ENCODE peak calls at places on chromosome 15, in six cellular contexts. W, Y, L, X, A and U are unnamed samples.

GRCh38 chr15:61654918-61655317 is 405.3 kb downstream of the VPS13C start:
- DNase-seq in W (no peak), Y (no peak), L (peak), X (no peak), A (peak), U (no peak)

GRCh38 chr15:95249524-95249923 is 1018.2 kb downstream of the MCTP2 start:
- DNase-seq in W (no peak), Y (no peak), L (no peak), X (no peak), A (no peak), U (no peak)

GRCh38 chr15:29924750-29925149 is 102.5 kb upstream of the TJP1 start:
- DNase-seq in W (no peak), Y (peak), L (no peak), X (no peak), A (no peak), U (peak)

GRCh38 chr15:29242466-29243242 is 27.0 kb downstream of the NSMCE3 start:
- DNase-seq in W (no peak), Y (peak), L (no peak), X (no peak), A (no peak), U (no peak)

GRCh38 chr15:31822463-31822862 is 207.9 kb upstream of the CHRNA7 start:
- DNase-seq in W (no peak), Y (no peak), L (no peak), X (no peak), A (no peak), U (no peak)

GRCh38 chr15:73677146-73677607 is 7.0 kb upstream of the CD276 start:
- DNase-seq in W (peak), Y (peak), L (peak), X (peak), A (peak), U (peak)

GRCh38 chr15:60966316-60966715 is 262.8 kb downstream of the RORA start:
- DNase-seq in W (no peak), Y (no peak), L (no peak), X (no peak), A (no peak), U (no peak)

GRCh38 chr15:29570931-29571727 is 251.1 kb downstream of the TJP1 start:
- DNase-seq in W (no peak), Y (no peak), L (no peak), X (no peak), A (no peak), U (no peak)

GRCh38 chr15:48722764-48723661 is 77.5 kb upstream of the FBN1 start:
- DNase-seq in W (no peak), Y (peak), L (peak), X (no peak), A (no peak), U (peak)

GRCh38 chr15:36885709-36886108 is 214.6 kb downstream of the MEIS2 start:
- DNase-seq in W (no peak), Y (no peak), L (no peak), X (no peak), A (no peak), U (no peak)

GRCh38 chr15:44370830-44371229 is 56.6 kb upstream of the CTDSPL2 start:
- DNase-seq in W (no peak), Y (no peak), L (no peak), X (no peak), A (no peak), U (no peak)

GRCh38 chr15:74651251-74651741 is 35.7 kb downstream of the CLK3 start:
- DNase-seq in W (no peak), Y (no peak), L (no peak), X (no peak), A (no peak), U (peak)

GRCh38 chr15:95024388-95024787 is 793.0 kb downstream of the MCTP2 start:
- DNase-seq in W (no peak), Y (peak), L (no peak), X (no peak), A (no peak), U (no peak)

GRCh38 chr15:95733931-95734330 is 596.6 kb upstream of the NR2F2 start:
- DNase-seq in W (no peak), Y (no peak), L (no peak), X (no peak), A (no peak), U (no peak)

GRCh38 chr15:22887157-22887951 is 48.9 kb downstream of the NIPA2 start:
- DNase-seq in W (peak), Y (peak), L (peak), X (no peak), A (no peak), U (peak)

GRCh38 chr15:51121118-51121517 is 26.4 kb upstream of the TNFAIP8L3 start:
- DNase-seq in W (no peak), Y (peak), L (peak), X (no peak), A (peak), U (peak)

GRCh38 chr15:29613951-29614382 is 208.3 kb downstream of the TJP1 start:
- DNase-seq in W (no peak), Y (no peak), L (no peak), X (no peak), A (no peak), U (no peak)

GRCh38 chr15:85785887-85786777 is 8.6 kb downstream of the KLHL25 start:
- DNase-seq in W (no peak), Y (peak), L (peak), X (peak), A (peak), U (no peak)

GRCh38 chr15:64895285-64896065 is 16.2 kb upstream of the ANKDD1A start:
- DNase-seq in W (no peak), Y (peak), L (peak), X (no peak), A (no peak), U (no peak)

GRCh38 chr15:35479423-35479822 is 66.5 kb downstream of the DPH6 start:
- DNase-seq in W (no peak), Y (no peak), L (no peak), X (no peak), A (no peak), U (no peak)

GRCh38 chr15:69830425-69830824 is 267.3 kb downstream of the TLE3 start:
- DNase-seq in W (no peak), Y (no peak), L (no peak), X (no peak), A (no peak), U (no peak)

GRCh38 chr15:72358532-72359180 is 17.2 kb downstream of the HEXA start:
- DNase-seq in W (peak), Y (peak), L (peak), X (peak), A (no peak), U (no peak)

GRCh38 chr15:92958105-92958504 is 58.0 kb downstream of the CHD2 start:
- DNase-seq in W (no peak), Y (peak), L (no peak), X (no peak), A (no peak), U (no peak)

GRCh38 chr15:68821898-68822380 is 1.2 kb upstream of the ANP32A start:
- DNase-seq in W (no peak), Y (no peak), L (no peak), X (peak), A (no peak), U (no peak)

GRCh38 chr15:69478259-69478687 is 25.7 kb downstream of the RPLP1 start:
- DNase-seq in W (no peak), Y (no peak), L (peak), X (peak), A (peak), U (no peak)

GRCh38 chr15:96362001-96362758 is 31.7 kb downstream of the NR2F2 start:
- DNase-seq in W (no peak), Y (no peak), L (no peak), X (no peak), A (no peak), U (no peak)

GRCh38 chr15:85622432-85622831 is 172.3 kb downstream of the KLHL25 start:
- DNase-seq in W (no peak), Y (no peak), L (no peak), X (no peak), A (no peak), U (no peak)

GRCh38 chr15:36802861-36803531 is 223.6 kb downstream of the CDIN1 start:
- DNase-seq in W (no peak), Y (no peak), L (no peak), X (no peak), A (no peak), U (no peak)

GRCh38 chr15:62071711-62072308 is 5.0 kb downstream of the C2CD4A start:
- DNase-seq in W (no peak), Y (no peak), L (no peak), X (no peak), A (no peak), U (no peak)

GRCh38 chr15:92655178-92655995 is at the start of gene FAM174B:
- DNase-seq in W (no peak), Y (no peak), L (peak), X (peak), A (peak), U (no peak)

GRCh38 chr15:31299588-31300207 is 26.9 kb upstream of the KLF13 start:
- DNase-seq in W (peak), Y (no peak), L (no peak), X (peak), A (no peak), U (no peak)

DNA sequence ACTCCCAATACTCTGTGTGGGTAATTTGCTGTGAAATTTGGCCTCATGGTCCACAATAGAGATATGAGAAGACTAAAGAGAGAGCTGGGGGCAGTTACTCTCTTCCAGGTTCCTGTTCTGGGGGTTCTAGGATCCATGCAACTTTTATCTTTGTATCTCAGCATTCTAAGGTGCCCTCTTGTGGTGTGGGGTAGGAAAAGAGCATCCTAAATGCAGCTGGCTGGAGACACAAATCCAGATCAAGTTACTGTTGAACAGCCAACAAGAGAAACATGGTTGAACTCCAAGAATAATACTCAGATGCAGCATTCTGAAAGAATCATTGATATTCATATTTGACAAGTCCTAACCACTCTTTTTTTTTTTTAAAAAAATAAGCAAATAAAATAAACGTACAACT is 238.2 kb downstream of the GREM1 start:
- DNase-seq in W (no peak), Y (peak), L (no peak), X (no peak), A (no peak), U (no peak)
- TF ChIP-seq CTCF in W (no peak), Y (peak), L (peak), X (no peak), A (no peak), U (peak)

GRCh38 chr15:24823473-24823872 is 131.3 kb upstream of the SNRPN start:
- DNase-seq in W (no peak), Y (no peak), L (no peak), X (no peak), A (no peak), U (no peak)
- H3K4me3 ChIP-seq in W (no peak), Y (no peak), L (no peak), X (no peak), A (no peak), U (no peak)

GRCh38 chr15:91099616-91100560 is at the start of gene SV2B:
- DNase-seq in W (no peak), Y (peak), L (peak), X (no peak), A (no peak), U (no peak)
- TF ChIP-seq CTCF in W (no peak), Y (peak), L (no peak), X (no peak), A (no peak), U (peak)

GRCh38 chr15:78620839-78621421 is at the start of gene CHRNA3:
- DNase-seq in W (no peak), Y (no peak), L (no peak), X (no peak), A (no peak), U (no peak)
- H3K4me3 ChIP-seq in W (peak), Y (peak), L (no peak), X (peak), A (peak), U (peak)

DNA sequence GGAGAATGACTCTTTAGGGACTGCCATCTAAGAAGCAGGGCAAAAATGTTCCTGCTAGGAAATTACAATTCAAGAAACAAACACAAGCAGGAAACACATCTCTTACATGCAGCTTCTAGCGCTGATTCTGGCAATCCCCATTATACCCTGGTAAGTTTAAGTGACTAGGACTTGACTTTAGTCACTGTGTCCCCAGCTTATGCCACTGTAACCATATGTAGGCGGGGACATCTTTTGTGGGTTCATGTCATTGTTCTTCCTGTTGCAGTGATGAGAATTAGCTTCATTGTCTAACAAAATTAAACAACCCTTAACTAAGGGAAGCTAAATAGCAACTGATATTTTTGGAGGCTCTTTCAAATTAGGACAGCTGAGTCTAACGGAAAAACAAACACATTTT is 17.9 kb upstream of the FAM81A start:
- DNase-seq in W (no peak), Y (no peak), L (no peak), X (no peak), A (no peak), U (no peak)
- TF ChIP-seq CTCF in W (no peak), Y (no peak), L (no peak), X (no peak), A (no peak), U (no peak)

GRCh38 chr15:70854669-70854976 is 666 bp upstream of the LARP6 start:
- DNase-seq in W (no peak), Y (peak), L (no peak), X (no peak), A (peak), U (no peak)

GRCh38 chr15:70851889-70852288 is 2.1 kb downstream of the LARP6 start:
- DNase-seq in W (no peak), Y (no peak), L (no peak), X (no peak), A (no peak), U (no peak)

GRCh38 chr15:70853855-70854668 is at the start of gene LARP6:
- DNase-seq in W (no peak), Y (no peak), L (peak), X (peak), A (peak), U (no peak)

GRCh38 chr15:70852501-70853269 is 1.3 kb downstream of the LARP6 start:
- DNase-seq in W (no peak), Y (peak), L (no peak), X (no peak), A (no peak), U (no peak)

GRCh38 chr15:70853270-70853854 is 595 bp downstream of the LARP6 start:
- DNase-seq in W (no peak), Y (peak), L (peak), X (no peak), A (peak), U (no peak)
- H3K4me3 ChIP-seq in W (peak), Y (peak), L (no peak), X (peak), A (peak), U (peak)

GRCh38 chr15:82624008-82624407 is 23.2 kb downstream of the CPEB1 start:
- DNase-seq in W (no peak), Y (no peak), L (no peak), X (no peak), A (no peak), U (no peak)
- TF ChIP-seq CTCF in W (no peak), Y (no peak), L (no peak), X (no peak), A (no peak), U (no peak)

DNA sequence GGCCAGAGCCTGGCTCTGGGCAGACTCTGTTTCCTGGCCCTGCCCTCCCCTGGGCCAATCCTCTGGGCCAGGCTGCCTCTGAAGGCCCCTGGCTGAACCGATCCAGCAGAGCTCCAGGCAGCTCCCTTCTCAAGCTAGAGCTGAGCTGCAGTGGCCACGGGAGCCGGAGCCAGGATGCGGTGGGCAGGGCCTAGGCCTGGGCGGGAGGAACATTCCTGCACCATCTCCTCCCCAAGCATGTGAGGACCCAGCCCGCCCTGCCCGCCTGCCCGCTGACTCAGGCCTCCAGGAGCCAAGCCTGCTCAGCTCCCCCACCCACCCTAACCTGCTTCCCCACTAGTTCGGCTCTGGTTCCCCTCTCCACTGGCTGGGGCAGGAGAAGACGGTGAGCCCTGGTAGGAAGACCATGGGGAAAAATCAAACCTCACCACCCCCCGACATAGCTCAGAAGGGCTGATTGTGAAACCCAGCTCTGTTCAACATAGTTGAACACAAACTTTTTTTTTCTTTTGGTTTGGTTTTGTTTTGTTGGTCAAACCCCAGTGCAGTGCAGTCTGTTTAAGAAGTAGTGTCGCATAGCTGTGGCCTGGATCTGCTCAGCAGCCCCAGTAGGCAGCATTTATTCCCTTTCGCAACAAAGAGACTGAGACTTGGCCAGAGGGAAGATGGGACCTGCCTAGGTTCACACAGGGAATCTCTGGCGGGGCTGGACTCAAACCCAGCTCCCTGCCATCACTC is 13.5 kb downstream of the SNX33 start:
- DNase-seq in W (peak), Y (peak), L (peak), X (peak), A (peak), U (peak)
- H3K4me3 ChIP-seq in W (no peak), Y (no peak), L (no peak), X (no peak), A (no peak), U (no peak)

GRCh38 chr15:100348578-100348977 is 6.8 kb upstream of the ADAMTS17 start:
- DNase-seq in W (no peak), Y (no peak), L (no peak), X (no peak), A (no peak), U (no peak)

GRCh38 chr15:100346866-100347512 is 5.2 kb upstream of the ADAMTS17 start:
- DNase-seq in W (no peak), Y (no peak), L (no peak), X (no peak), A (no peak), U (no peak)

GRCh38 chr15:100350434-100351226 is 8.9 kb upstream of the ADAMTS17 start:
- DNase-seq in W (no peak), Y (peak), L (no peak), X (peak), A (peak), U (no peak)

GRCh38 chr15:100349321-100349695 is 7.5 kb upstream of the ADAMTS17 start:
- DNase-seq in W (no peak), Y (no peak), L (no peak), X (no peak), A (no peak), U (no peak)

DNA sequence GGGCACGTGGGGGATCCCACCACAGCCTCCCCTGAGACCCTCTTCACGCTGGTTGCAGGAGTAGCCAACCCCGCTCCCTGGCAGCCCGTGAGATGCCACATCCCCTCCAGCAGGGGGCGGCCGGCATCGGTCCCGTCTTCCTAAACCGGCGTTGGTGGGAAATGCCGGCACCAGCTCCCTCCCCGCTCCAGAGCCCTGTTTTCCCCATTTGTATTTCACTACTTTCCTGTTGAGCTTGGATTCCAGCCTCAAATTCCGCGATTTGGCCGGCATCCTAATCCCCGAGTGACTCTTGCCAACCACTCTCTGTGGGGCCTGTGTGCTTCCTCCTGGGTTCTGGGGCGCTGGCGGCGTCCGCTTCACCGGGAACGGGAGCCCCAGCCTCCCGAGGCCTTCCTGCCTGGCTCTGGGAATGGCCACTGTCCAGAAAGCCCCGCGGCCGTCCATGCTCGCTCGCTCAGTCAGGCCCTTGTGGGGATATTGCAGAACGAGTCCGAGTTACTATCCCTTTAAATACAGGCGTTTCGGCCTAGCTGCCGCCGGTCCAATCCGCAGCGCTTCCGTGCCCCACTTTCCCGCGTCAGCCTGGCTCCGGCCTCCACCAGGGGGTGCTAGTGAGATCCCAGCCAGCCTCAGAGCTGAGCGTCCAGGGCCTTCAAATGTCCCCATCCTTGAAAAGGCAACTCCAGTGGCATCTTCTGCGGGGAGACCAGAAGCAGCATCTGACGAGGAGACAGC is 8.1 kb upstream of the ADAMTS17 start:
- DNase-seq in W (peak), Y (peak), L (peak), X (peak), A (peak), U (peak)
- TF ChIP-seq CTCF in W (peak), Y (peak), L (peak), X (peak), A (peak), U (peak)